ENCODE peak calls at places on chromosomes 6 and 20, in seven cellular contexts. Y, P, O, F, J, Q and K are unnamed samples.

GRCh38 chr20:44776977-44777376 is 31.3 kb downstream of the KCNK15 start:
- DNase-seq in F (no peak), P (peak; percentile 31), Q (no peak), Y (no peak), O (no peak), J (no peak), K (no peak)

GRCh38 chr6:127463056-127463455 is 3.9 kb upstream of the KIAA0408 start:
- DNase-seq in F (no peak), Y (no peak), Q (no peak), P (no peak), O (no peak), J (no peak), K (peak; percentile 37)

GRCh38 chr6:13288969-13289391 is 39.4 kb downstream of the TBC1D7 start:
- DNase-seq in Q (no peak), Y (no peak), F (no peak), P (no peak), O (no peak), J (no peak), K (no peak)

GRCh38 chr20:53530440-53530839 is 63.2 kb downstream of the ZNF217 start:
- DNase-seq in F (no peak), P (no peak), Q (no peak), O (no peak), J (no peak), Y (no peak), K (no peak)

GRCh38 chr6:127015858-127016257 is 102.6 kb upstream of the RSPO3 start:
- DNase-seq in Y (no peak), F (no peak), P (no peak), O (no peak), J (no peak), Q (no peak), K (no peak)

GRCh38 chr20:63043348-63044203 is 36.8 kb upstream of the BHLHE23 start:
- DNase-seq in F (no peak), O (no peak), J (no peak), Q (no peak), Y (no peak), P (no peak), K (no peak)

GRCh38 chr6:33082702-33083101 is 6.9 kb downstream of the HLA-DPB1 start:
- DNase-seq in F (no peak), J (no peak), O (peak; percentile 24), P (peak; percentile 55), Y (peak; percentile 27), Q (no peak), K (peak; percentile 62)

GRCh38 chr20:19908586-19908985 is 108.6 kb upstream of the NAA20 start:
- DNase-seq in J (no peak), Q (no peak), F (no peak), Y (no peak), O (no peak), P (no peak), K (no peak)

GRCh38 chr6:73610444-73611275 is 43.1 kb downstream of the SLC17A5 start:
- DNase-seq in O (peak; percentile 18), Q (no peak), F (no peak), P (peak; percentile 52), J (no peak), Y (peak; percentile 42), K (no peak)

GRCh38 chr6:125169058-125169457 is 15.5 kb downstream of the TPD52L1 start:
- DNase-seq in J (no peak), O (no peak), Y (no peak), P (no peak), Q (no peak), F (peak; percentile 74), K (no peak)

GRCh38 chr6:72246926-72247325 is 360.6 kb downstream of the RIMS1 start:
- DNase-seq in Q (no peak), P (peak; percentile 33), J (no peak), O (peak; percentile 0), Y (peak; percentile 0), F (no peak), K (no peak)

GRCh38 chr20:57654998-57655811 is 35.0 kb upstream of the ZBP1 start:
- DNase-seq in Q (peak; percentile 33), P (no peak), O (no peak), Y (peak; percentile 57), J (no peak), F (no peak), K (peak; percentile 15)

GRCh38 chr20:47354710-47355488 is 1.6 kb downstream of the ZMYND8 start:
- DNase-seq in Y (no peak), Q (no peak), P (peak; percentile 70), O (no peak), J (no peak), F (no peak), K (no peak)

GRCh38 chr6:31750411-31751022 is 10.7 kb downstream of the MSH5 start:
- DNase-seq in J (no peak), F (no peak), O (no peak), Y (no peak), P (no peak), Q (no peak), K (no peak)

GRCh38 chr6:67630146-67630545 is 1004.9 kb upstream of the ADGRB3 start:
- DNase-seq in F (no peak), P (no peak), Y (no peak), J (no peak), Q (no peak), O (no peak), K (no peak)

GRCh38 chr6:26332843-26333242 is 32.2 kb upstream of the BTN3A2 start:
- DNase-seq in Q (no peak), Y (no peak), O (no peak), P (no peak), J (no peak), F (no peak), K (no peak)

GRCh38 chr6:130896249-130896648 is 69.0 kb downstream of the SMLR1 start:
- DNase-seq in O (no peak), J (no peak), Y (no peak), P (no peak), Q (no peak), F (no peak), K (no peak)

GRCh38 chr20:51457281-51457932 is 85.1 kb downstream of the NFATC2 start:
- DNase-seq in Q (no peak), Y (peak; percentile 44), J (no peak), O (peak; percentile 24), F (peak; percentile 90), P (no peak), K (no peak)

GRCh38 chr20:61251529-61252393 is at the start of gene CDH4:
- DNase-seq in O (no peak), Y (peak; percentile 63), J (no peak), Q (no peak), P (no peak), F (no peak), K (no peak)

GRCh38 chr20:9375221-9375681 is 139.1 kb upstream of the LAMP5 start:
- DNase-seq in J (no peak), Y (no peak), P (no peak), Q (no peak), O (no peak), F (no peak), K (no peak)

GRCh38 chr20:18916886-18917785 is 103.6 kb downstream of the SCP2D1 start:
- DNase-seq in Q (no peak), J (no peak), F (no peak), O (no peak), P (no peak), Y (no peak), K (no peak)

GRCh38 chr6:160028487-160029275 is 59.8 kb downstream of the IGF2R start:
- DNase-seq in P (no peak), O (no peak), Y (no peak), Q (no peak), F (no peak), J (no peak), K (no peak)

DNA sequence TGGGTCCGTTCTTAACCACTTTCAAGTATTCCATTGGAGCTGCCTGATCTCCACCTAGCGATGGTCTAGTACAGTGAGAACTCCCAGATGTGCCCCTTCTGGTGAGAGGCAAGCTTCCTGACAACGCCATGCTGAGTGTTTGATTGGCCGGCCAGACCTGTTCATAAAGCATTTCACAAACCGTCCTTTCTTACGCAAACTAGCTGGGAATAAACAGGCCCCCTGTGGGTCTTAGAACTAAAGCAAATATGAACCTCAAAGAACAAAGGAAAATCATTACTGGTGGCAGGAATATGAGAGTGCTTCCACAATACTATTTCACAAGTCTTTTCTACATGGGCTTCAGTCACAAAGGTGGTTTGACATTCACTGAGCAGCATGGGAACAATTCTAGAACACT is 15.6 kb upstream of the GCNT2 start:
- DNase-seq in P (peak; percentile 99), Y (no peak), Q (no peak), F (no peak), J (no peak), O (no peak), K (no peak)
- TF ChIP-seq CTCF in P (peak; percentile 64), Y (no peak), Q (no peak), F (no peak), J (peak; percentile 4), O (no peak), K (no peak)

DNA sequence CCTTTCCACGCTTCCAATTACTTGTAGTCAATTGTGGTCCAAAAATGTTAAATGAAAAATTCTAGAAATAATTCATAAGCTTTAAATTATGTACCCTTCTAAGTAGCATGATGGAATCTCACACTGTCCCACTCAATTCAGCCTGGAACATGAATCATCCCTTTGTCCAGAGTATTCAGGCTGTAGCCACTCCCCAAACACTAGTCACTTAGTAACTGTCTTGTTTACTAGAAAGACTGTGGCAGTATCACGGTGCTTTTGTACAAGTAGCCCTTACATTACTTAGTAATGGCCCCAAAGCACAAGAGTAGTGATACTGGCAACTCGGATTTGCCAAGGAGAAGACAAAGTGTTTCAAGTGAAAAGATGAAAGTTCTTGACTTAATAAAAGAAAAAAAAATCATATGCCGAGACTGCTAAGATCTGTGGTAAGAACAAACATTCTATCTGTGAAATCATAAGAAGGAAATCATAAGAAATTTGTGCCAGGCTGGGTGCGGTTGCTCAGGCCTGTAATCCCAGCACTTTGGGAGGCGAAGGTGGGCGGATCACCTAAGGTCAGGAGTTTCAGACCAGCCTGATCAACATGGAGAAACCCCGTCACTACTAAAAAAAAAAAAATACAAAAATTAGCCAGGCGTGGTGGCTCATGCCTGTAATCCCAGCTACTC is 168.5 kb upstream of the SIM1 start:
- DNase-seq in J (no peak), Y (no peak), O (peak; percentile 71), Q (no peak), P (peak; percentile 79), F (no peak), K (no peak)
- H3K27ac ChIP-seq in J (no peak overlapping the region), Y (peak overlapping the region; percentile 66), O (no peak overlapping the region), Q (no peak overlapping the region), P (peak overlapping the region; percentile 56), F (no peak overlapping the region), K (no peak overlapping the region)

DNA sequence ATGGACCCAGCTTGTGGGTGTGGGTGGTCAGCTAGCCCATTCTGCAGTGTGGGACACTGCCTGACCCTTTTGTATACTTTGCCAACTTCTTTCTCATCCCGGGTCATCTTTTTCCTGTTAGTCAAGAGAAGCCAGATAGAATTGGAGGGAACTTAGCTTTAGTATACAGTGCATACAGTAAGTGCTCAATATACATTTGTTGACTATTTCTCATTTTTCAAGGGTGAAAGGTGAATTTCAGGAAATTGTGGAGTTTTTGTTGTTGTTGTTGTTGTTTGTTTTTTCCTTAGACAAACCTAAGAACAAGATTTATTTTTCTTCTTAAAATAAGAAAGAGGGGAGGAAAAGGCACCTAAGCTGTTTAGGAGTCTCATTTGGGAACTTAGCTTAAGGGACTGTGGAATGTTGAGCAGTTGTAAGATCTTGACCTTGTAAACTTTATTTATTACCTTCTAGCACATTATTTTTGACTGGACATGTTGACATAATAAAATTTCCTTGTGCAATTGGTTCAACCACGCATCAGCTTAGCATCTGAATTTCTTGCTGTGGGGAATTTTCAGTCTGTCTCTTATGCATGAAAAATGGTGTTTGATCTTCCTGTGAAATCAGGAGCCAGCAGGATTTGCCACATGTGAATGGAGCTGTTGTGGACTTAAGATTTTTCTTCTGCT is 113.6 kb downstream of the ARID1B start:
- DNase-seq in O (no peak), J (no peak), F (no peak), Y (no peak), P (no peak), Q (no peak), K (no peak)
- TF ChIP-seq POLR2AphosphoS5 in O (no peak), J (no peak), F (no peak), Y (no peak), P (no peak), Q (no peak), K (no peak)

GRCh38 chr6:39870950-39871349 is 63.3 kb downstream of the MOCS1 start:
- DNase-seq in P (no peak), O (no peak), J (no peak), F (no peak), Y (no peak), Q (no peak), K (no peak)
- TF ChIP-seq CTCF in P (no peak), O (peak; percentile 21), J (peak; percentile 40), F (no peak), Y (no peak), Q (no peak), K (no peak)